ENCODE peak calls at places on chromosomes 12 and 14, in six cellular contexts. F is stomach, E is IMR-90, K is transverse colon, T is testis, W is lower leg skin. B is an unnamed sample.

GRCh38 chr14:25042362-25043299 is 7.3 kb downstream of the STXBP6 start:
- DNase-seq in K (peak), F (no peak), W (no peak), T (no peak), E (peak), B (peak)

GRCh38 chr12:125989716-125990115 is 924.5 kb downstream of the AACS start:
- DNase-seq in W (no peak), E (no peak), F (no peak), T (no peak), K (no peak), B (no peak)

GRCh38 chr12:67562513-67563287 is 85.8 kb upstream of the DYRK2 start:
- DNase-seq in F (no peak), T (no peak), E (no peak), W (no peak), K (no peak), B (no peak)

GRCh38 chr12:108526482-108527234 is 11.6 kb downstream of the FICD start:
- DNase-seq in F (no peak), E (peak), K (no peak), W (no peak), T (no peak), B (peak)

GRCh38 chr12:5433081-5433839 is 1.4 kb downstream of the NTF3 start:
- DNase-seq in T (no peak), E (peak), W (no peak), K (no peak), F (no peak), B (no peak)

GRCh38 chr14:68632591-68632895 is 160.3 kb downstream of the ZFP36L1 start:
- DNase-seq in K (no peak), W (peak), F (no peak), E (no peak), T (no peak), B (no peak)

GRCh38 chr12:108856428-108857157 is 790 bp downstream of the SSH1 start:
- DNase-seq in T (peak), W (no peak), K (peak), F (peak), E (peak), B (peak)

GRCh38 chr14:45426685-45427282 is 173.8 kb upstream of the MIS18BP1 start:
- DNase-seq in K (no peak), E (peak), T (no peak), W (no peak), F (no peak), B (peak)

GRCh38 chr14:65002586-65003210 is 16.0 kb downstream of the FNTB start:
- DNase-seq in W (no peak), K (no peak), F (no peak), E (peak), T (no peak), B (peak)

GRCh38 chr14:94548999-94549985 is 11.9 kb upstream of the SERPINA4 start:
- DNase-seq in E (peak), F (peak), K (peak), T (peak), W (peak), B (peak)

GRCh38 chr14:99768381-99768780 is 24.8 kb upstream of the EML1 start:
- DNase-seq in T (no peak), W (no peak), E (no peak), K (no peak), F (no peak), B (peak)

GRCh38 chr14:31190220-31190605 is 17.4 kb downstream of the HECTD1 start:
- DNase-seq in F (no peak), K (no peak), W (no peak), T (no peak), E (no peak), B (no peak)

GRCh38 chr14:68879321-68879781 is 86.5 kb upstream of the ZFP36L1 start:
- DNase-seq in W (no peak), E (no peak), F (no peak), K (no peak), T (no peak), B (no peak)

GRCh38 chr12:113214938-113215400 is 6.3 kb upstream of the TPCN1 start:
- DNase-seq in K (peak), F (no peak), E (peak), T (peak), W (peak), B (peak)

GRCh38 chr14:52902971-52903385 is 47.9 kb downstream of the FERMT2 start:
- DNase-seq in F (no peak), W (no peak), E (peak), K (no peak), T (no peak), B (no peak)

GRCh38 chr14:105853089-105853906 is 326.9 kb downstream of the TMEM121 start:
- DNase-seq in F (no peak), E (no peak), W (no peak), K (peak), T (peak), B (peak)

GRCh38 chr12:115597157-115597712 is 680.3 kb downstream of the MED13L start:
- DNase-seq in W (no peak), F (no peak), E (peak), K (no peak), T (no peak), B (peak)

GRCh38 chr12:50282581-50283229 is 615 bp downstream of the LIMA1 start:
- DNase-seq in E (peak), K (peak), F (no peak), T (peak), W (peak), B (peak)

GRCh38 chr12:121043067-121043466 is 4.0 kb upstream of the OASL start:
- DNase-seq in W (no peak), E (no peak), T (no peak), F (no peak), K (no peak), B (no peak)

GRCh38 chr12:14239935-14240872 is 125.3 kb upstream of the ATF7IP start:
- DNase-seq in W (no peak), E (no peak), T (no peak), K (peak), F (no peak), B (peak)

GRCh38 chr12:5201554-5202243 is 158.0 kb downstream of the KCNA5 start:
- DNase-seq in T (no peak), W (no peak), E (peak), K (no peak), F (no peak), B (no peak)

GRCh38 chr12:107598906-107599305 is 86.7 kb upstream of the PWP1 start:
- DNase-seq in F (no peak), E (no peak), T (no peak), W (no peak), K (no peak), B (no peak)

GRCh38 chr14:66662374-66662773 is 154.4 kb downstream of the GPHN start:
- DNase-seq in W (no peak), E (no peak), T (peak), F (no peak), K (no peak), B (peak)

GRCh38 chr14:64540208-64541202 is at the start of gene HSPA2:
- DNase-seq in K (peak), E (peak), F (peak), W (peak), T (peak), B (peak)

GRCh38 chr12:59239993-59240392 is 319.7 kb upstream of the LRIG3 start:
- DNase-seq in E (no peak), T (no peak), W (no peak), K (no peak), F (no peak), B (no peak)

GRCh38 chr12:50326636-50327284 is 43.4 kb upstream of the LIMA1 start:
- DNase-seq in W (no peak), F (peak), K (peak), E (peak), T (no peak), B (no peak)

GRCh38 chr12:26123482-26123980 is 1.3 kb downstream of the BHLHE41 start:
- DNase-seq in T (no peak), K (no peak), W (no peak), E (peak), F (no peak), B (no peak)

GRCh38 chr12:26125451-26126339 is 858 bp upstream of the BHLHE41 start:
- DNase-seq in F (peak), E (peak), K (peak), T (peak), W (peak), B (peak)

GRCh38 chr12:26126340-26127284 is 1.8 kb upstream of the BHLHE41 start:
- DNase-seq in T (peak), K (peak), F (peak), E (peak), W (peak), B (peak)

GRCh38 chr12:26122681-26123481 is 2.0 kb downstream of the BHLHE41 start:
- DNase-seq in K (peak), T (peak), W (peak), F (peak), E (peak), B (peak)

GRCh38 chr12:26124491-26125450 is at the start of gene BHLHE41:
- DNase-seq in W (peak), E (peak), F (peak), K (peak), T (peak), B (peak)
- TF ChIP-seq POLR2A in W (no peak), E (no peak), F (no peak), K (peak), T (no peak), B (no peak)

DNA sequence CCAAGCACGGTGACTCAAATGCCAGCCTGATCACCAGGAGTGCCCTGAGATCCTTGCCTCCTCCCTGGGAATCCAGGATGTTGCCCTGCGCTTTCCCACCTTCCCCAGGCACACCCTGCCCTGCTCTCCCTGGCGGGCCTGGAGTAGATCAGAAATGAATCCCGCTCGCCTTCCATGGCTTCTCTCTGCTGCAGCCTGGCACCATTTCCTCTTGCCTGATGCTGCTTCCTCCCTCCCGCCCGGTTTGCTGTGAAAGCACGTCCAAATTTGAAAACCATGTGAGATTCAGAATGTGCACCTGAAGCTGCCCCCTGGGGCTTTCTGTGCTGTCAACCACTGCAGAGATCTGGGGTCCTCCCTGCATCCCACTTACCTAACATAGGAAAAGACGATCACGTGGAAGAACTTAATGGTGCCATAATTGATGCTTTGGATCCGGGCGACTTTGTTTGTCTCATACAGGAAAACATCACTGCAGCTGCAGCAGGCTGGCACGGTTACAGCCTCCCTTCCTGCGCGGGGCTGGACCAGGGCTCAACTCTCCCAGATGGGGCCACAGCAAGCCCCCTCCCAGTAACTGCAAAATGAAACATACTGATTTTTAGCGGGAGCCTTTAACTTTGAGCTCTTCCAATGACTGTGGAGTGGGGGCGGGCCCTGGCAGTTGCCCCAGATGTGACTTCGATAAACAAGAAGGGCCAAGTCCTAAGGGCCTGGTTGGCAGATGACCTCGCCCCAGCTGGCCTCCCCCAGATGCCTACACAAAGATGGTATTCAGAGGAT is 24.9 kb upstream of the C12orf76 start:
- DNase-seq in F (no peak), E (no peak), T (peak), W (peak), K (peak), B (no peak)
- H3K4me3 ChIP-seq in F (peak), E (peak), T (no peak), W (peak), K (peak), B (no peak)

GRCh38 chr14:21257395-21258193 is 11.6 kb downstream of the HNRNPC start:
- DNase-seq in W (no peak), E (no peak), K (no peak), F (no peak), T (no peak), B (peak)

GRCh38 chr14:21258194-21258888 is 10.9 kb downstream of the HNRNPC start:
- DNase-seq in E (no peak), W (no peak), T (no peak), F (no peak), K (no peak), B (no peak)

GRCh38 chr14:21256539-21257394 is 12.5 kb downstream of the HNRNPC start:
- DNase-seq in F (no peak), T (no peak), W (no peak), E (no peak), K (no peak), B (peak)

GRCh38 chr14:21252149-21252548 is 17.1 kb downstream of the HNRNPC start:
- DNase-seq in K (no peak), W (no peak), T (no peak), E (no peak), F (no peak), B (no peak)

GRCh38 chr14:21255385-21256101 is 13.7 kb downstream of the HNRNPC start:
- DNase-seq in E (peak), W (no peak), T (no peak), F (no peak), K (no peak), B (no peak)
- TF ChIP-seq POLR2A in E (no peak), W (no peak), T (no peak), F (no peak), K (no peak), B (no peak)

GRCh38 chr12:132715874-132716273 is 5.2 kb downstream of the PGAM5 start:
- DNase-seq in E (no peak), W (no peak), K (no peak), T (no peak), F (no peak), B (no peak)

GRCh38 chr12:132717531-132718387 is 7.1 kb downstream of the PGAM5 start:
- DNase-seq in F (no peak), E (no peak), T (no peak), W (no peak), K (no peak), B (peak)

GRCh38 chr12:132718644-132719043 is 8.0 kb downstream of the PGAM5 start:
- DNase-seq in T (no peak), K (no peak), F (no peak), E (no peak), W (no peak), B (no peak)

GRCh38 chr12:132716356-132716755 is 5.7 kb downstream of the PGAM5 start:
- DNase-seq in T (no peak), E (no peak), K (no peak), W (no peak), F (no peak), B (no peak)

DNA sequence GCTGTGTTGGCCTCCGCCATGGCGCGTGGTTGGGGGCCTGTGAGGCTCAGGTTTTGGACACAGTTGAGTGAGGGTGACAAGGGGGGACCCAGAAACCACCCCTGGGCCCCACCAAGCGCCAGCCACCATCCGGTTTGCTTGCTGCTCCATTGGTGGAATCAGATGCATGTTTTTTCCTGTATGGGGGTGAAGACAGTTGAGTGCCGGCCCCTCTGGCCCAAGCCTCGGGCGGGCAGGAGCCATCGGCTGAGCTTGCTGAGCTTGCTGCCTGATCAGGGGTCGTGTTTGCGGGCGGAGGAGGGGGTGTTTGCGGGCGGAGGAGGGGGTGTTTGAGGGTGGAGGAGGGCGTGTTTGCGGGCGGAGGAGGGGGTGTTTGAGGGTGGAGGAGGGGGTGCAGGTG is 6.4 kb downstream of the PGAM5 start:
- DNase-seq in T (no peak), E (no peak), K (no peak), W (no peak), F (no peak), B (no peak)
- H3K4me3 ChIP-seq in T (no peak), E (no peak), K (no peak), W (no peak), F (no peak), B (no peak)

GRCh38 chr12:122834921-122835692 is at the start of gene HIP1R:
- DNase-seq in W (peak), K (peak), E (no peak), F (peak), T (peak), B (peak)
- TF ChIP-seq POLR2A in W (no peak), K (no peak), E (no peak), F (no peak), T (no peak), B (peak)

DNA sequence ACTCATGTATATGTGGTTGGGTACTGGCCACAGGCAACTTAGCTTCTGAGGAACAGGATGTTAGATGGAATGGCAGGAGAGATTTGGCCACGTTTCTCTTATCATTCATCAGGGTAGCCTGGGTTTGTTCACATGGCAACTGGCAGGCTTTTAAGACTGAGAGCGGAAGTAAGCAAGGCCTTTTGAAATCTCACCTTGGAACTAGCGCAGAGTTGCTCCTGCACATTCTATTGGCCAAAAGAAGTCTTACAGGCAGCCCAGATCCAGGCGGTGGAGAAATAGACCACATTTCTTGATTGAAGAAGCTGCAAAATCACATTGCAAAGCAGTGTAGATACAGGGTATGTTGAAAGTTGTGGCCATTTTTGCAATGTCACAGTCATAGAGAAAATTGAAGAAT is 3.7 kb downstream of the CLEC4A start:
- DNase-seq in W (no peak), E (no peak), K (no peak), T (no peak), F (no peak), B (peak)
- H3K4me3 ChIP-seq in W (no peak), E (no peak), K (no peak), T (no peak), F (no peak), B (no peak)

GRCh38 chr12:57229634-57230380 is at the start of gene SHMT2:
- DNase-seq in W (peak), T (peak), K (peak), E (peak), F (peak), B (peak)
- TF ChIP-seq POLR2A in W (no peak), T (no peak), K (peak), E (peak), F (no peak), B (peak)

GRCh38 chr14:49401373-49401772 is 184.8 kb downstream of the RPS29 start:
- DNase-seq in W (no peak), K (no peak), F (no peak), T (no peak), E (no peak), B (no peak)

GRCh38 chr14:49408187-49408963 is 177.8 kb downstream of the RPS29 start:
- DNase-seq in K (no peak), E (no peak), T (no peak), F (no peak), W (no peak), B (no peak)

GRCh38 chr14:49405291-49405690 is 180.9 kb downstream of the RPS29 start:
- DNase-seq in T (no peak), W (no peak), K (no peak), F (no peak), E (peak), B (no peak)
- H3K4me3 ChIP-seq in T (no peak), W (no peak), K (no peak), F (no peak), E (no peak), B (no peak)

GRCh38 chr12:123041811-123042655 is 61.6 kb downstream of the ARL6IP4 start:
- DNase-seq in W (no peak), T (peak), E (peak), F (no peak), K (peak), B (no peak)

GRCh38 chr12:123044351-123044750 is 63.9 kb downstream of the ARL6IP4 start:
- DNase-seq in E (no peak), K (no peak), W (no peak), F (no peak), T (no peak), B (no peak)

GRCh38 chr12:123045678-123046077 is 65.2 kb downstream of the ARL6IP4 start:
- DNase-seq in W (no peak), F (no peak), E (no peak), K (no peak), T (no peak), B (no peak)

GRCh38 chr12:123041042-123041531 is 60.6 kb downstream of the ARL6IP4 start:
- DNase-seq in W (no peak), K (no peak), T (no peak), E (no peak), F (no peak), B (peak)

GRCh38 chr12:123043536-123044001 is 63.1 kb downstream of the ARL6IP4 start:
- DNase-seq in E (peak), T (peak), W (peak), K (peak), F (peak), B (peak)
- TF ChIP-seq POLR2A in E (no peak), T (no peak), W (no peak), K (no peak), F (no peak), B (no peak)

GRCh38 chr12:46608431-46609280 is 217.1 kb downstream of the SLC38A4 start:
- DNase-seq in F (no peak), K (no peak), T (no peak), E (peak), W (no peak), B (no peak)
- H3K4me3 ChIP-seq in F (no peak), K (no peak), T (no peak), E (no peak), W (no peak), B (no peak)